ENCODE peak calls at places on chromosomes 2 and 18, in seven cellular contexts. B, J, F, G, D, Z and A are unnamed samples.

GRCh38 chr2:143029141-143029540 is 100.1 kb upstream of the ARHGAP15 start:
- DNase-seq in J (no peak), B (no peak), G (no peak), D (no peak), F (no peak), Z (no peak), A (no peak)

GRCh38 chr2:226661789-226662545 is 137.7 kb downstream of the IRS1 start:
- DNase-seq in G (peak; percentile 96), D (peak; percentile 69), F (no peak), B (no peak), J (no peak), Z (peak; percentile 56), A (no peak)

GRCh38 chr2:128372621-128373341 is 54.1 kb upstream of the HS6ST1 start:
- DNase-seq in J (no peak), G (no peak), B (no peak), D (no peak), Z (no peak), F (no peak), A (no peak)

GRCh38 chr2:127056086-127056485 is 50.9 kb downstream of the BIN1 start:
- DNase-seq in Z (no peak), G (no peak), F (no peak), D (no peak), J (no peak), B (no peak), A (no peak)

GRCh38 chr2:6793371-6793770 is 72.3 kb downstream of the CMPK2 start:
- DNase-seq in G (no peak), J (no peak), Z (no peak), B (no peak), D (no peak), F (no peak), A (no peak)

GRCh38 chr2:226865273-226865672 is 29.4 kb downstream of the RHBDD1 start:
- DNase-seq in G (no peak), Z (no peak), J (no peak), F (no peak), B (no peak), D (no peak), A (no peak)

GRCh38 chr18:56568986-56569385 is 69.4 kb downstream of the TXNL1 start:
- DNase-seq in Z (no peak), B (no peak), F (no peak), G (peak; percentile 21), D (no peak), J (no peak), A (no peak)

GRCh38 chr2:35858216-35858615 is 497.4 kb upstream of the CRIM1 start:
- DNase-seq in G (no peak), D (no peak), F (no peak), J (no peak), B (no peak), Z (no peak), A (no peak)

GRCh38 chr2:28428486-28428885 is 35.8 kb downstream of the FOSL2 start:
- DNase-seq in J (no peak), Z (no peak), B (no peak), F (no peak), D (no peak), G (no peak), A (no peak)

GRCh38 chr2:145091011-145091744 is 571.3 kb upstream of the ZEB2 start:
- DNase-seq in Z (no peak), G (no peak), D (no peak), F (no peak), B (no peak), J (no peak), A (no peak)

GRCh38 chr18:77250926-77251729 is 1.5 kb downstream of the GALR1 start:
- DNase-seq in B (no peak), J (no peak), F (no peak), Z (no peak), D (peak; percentile 15), G (no peak), A (no peak)